ENCODE peak calls at places on chromosomes 13 and 19, in seven cellular contexts. One of them, this sample, is unnamed.
A peak's percentile ranks its signal among the peaks of the same experiment; 100 is the strongest.

GRCh38 chr19:5104871-5105351 is 136.0 kb downstream of the KDM4B start:
- DNase-seq in stimulated activated CD4-positive, alpha-beta T cell treated with anti-CD3 and anti-CD28 coated beads, Interleukin-4, amount 100 ng/mL, for 24 hours: no peak
- DNase-seq in fibroblast of mammary gland: no peak
- DNase-seq in ecto neural progenitor cell: no peak
- DNase-seq in Ammon's horn: no peak
- DNase-seq in HL-60: no peak
- DNase-seq in stimulated activated CD8-positive, alpha-beta memory T cell treated with anti-CD3 and anti-CD28 coated beads, Interleukin-4, amount 100 ng/mL, for 1 hour: no peak
- DNase-seq in this sample: no peak

GRCh38 chr13:110017379-110017778 is 231.0 kb upstream of the IRS2 start:
- DNase-seq in stimulated activated CD4-positive, alpha-beta T cell treated with anti-CD3 and anti-CD28 coated beads, Interleukin-4, amount 100 ng/mL, for 24 hours: no peak
- DNase-seq in fibroblast of mammary gland: peak; percentile 93
- DNase-seq in ecto neural progenitor cell: no peak
- DNase-seq in Ammon's horn: no peak
- DNase-seq in HL-60: no peak
- DNase-seq in stimulated activated CD8-positive, alpha-beta memory T cell treated with anti-CD3 and anti-CD28 coated beads, Interleukin-4, amount 100 ng/mL, for 1 hour: no peak
- DNase-seq in this sample: peak; percentile 45

GRCh38 chr13:52845334-52845761 is 3.1 kb downstream of the PCDH8 start:
- DNase-seq in stimulated activated CD4-positive, alpha-beta T cell treated with anti-CD3 and anti-CD28 coated beads, Interleukin-4, amount 100 ng/mL, for 24 hours: no peak
- DNase-seq in fibroblast of mammary gland: no peak
- DNase-seq in ecto neural progenitor cell: peak; percentile 69
- DNase-seq in Ammon's horn: no peak
- DNase-seq in HL-60: no peak
- DNase-seq in stimulated activated CD8-positive, alpha-beta memory T cell treated with anti-CD3 and anti-CD28 coated beads, Interleukin-4, amount 100 ng/mL, for 1 hour: no peak
- DNase-seq in this sample: no peak

GRCh38 chr19:5124111-5124855 is 155.4 kb downstream of the KDM4B start:
- DNase-seq in stimulated activated CD4-positive, alpha-beta T cell treated with anti-CD3 and anti-CD28 coated beads, Interleukin-4, amount 100 ng/mL, for 24 hours: no peak
- DNase-seq in fibroblast of mammary gland: no peak
- DNase-seq in ecto neural progenitor cell: no peak
- DNase-seq in Ammon's horn: no peak
- DNase-seq in HL-60: no peak
- DNase-seq in stimulated activated CD8-positive, alpha-beta memory T cell treated with anti-CD3 and anti-CD28 coated beads, Interleukin-4, amount 100 ng/mL, for 1 hour: no peak
- DNase-seq in this sample: no peak

GRCh38 chr19:36151144-36152051 is 849 bp downstream of the COX7A1 start:
- DNase-seq in stimulated activated CD4-positive, alpha-beta T cell treated with anti-CD3 and anti-CD28 coated beads, Interleukin-4, amount 100 ng/mL, for 24 hours: no peak
- DNase-seq in fibroblast of mammary gland: no peak
- DNase-seq in ecto neural progenitor cell: no peak
- DNase-seq in Ammon's horn: no peak
- DNase-seq in HL-60: no peak
- DNase-seq in stimulated activated CD8-positive, alpha-beta memory T cell treated with anti-CD3 and anti-CD28 coated beads, Interleukin-4, amount 100 ng/mL, for 1 hour: no peak
- DNase-seq in this sample: no peak

GRCh38 chr19:13781547-13781946 is 7.3 kb downstream of the C19orf53 start:
- DNase-seq in stimulated activated CD4-positive, alpha-beta T cell treated with anti-CD3 and anti-CD28 coated beads, Interleukin-4, amount 100 ng/mL, for 24 hours: no peak
- DNase-seq in fibroblast of mammary gland: peak; percentile 83
- DNase-seq in ecto neural progenitor cell: peak; percentile 77
- DNase-seq in Ammon's horn: no peak
- DNase-seq in HL-60: no peak
- DNase-seq in stimulated activated CD8-positive, alpha-beta memory T cell treated with anti-CD3 and anti-CD28 coated beads, Interleukin-4, amount 100 ng/mL, for 1 hour: no peak
- DNase-seq in this sample: no peak

GRCh38 chr13:99339736-99340392 is 32.7 kb upstream of the GPR183 start:
- DNase-seq in stimulated activated CD4-positive, alpha-beta T cell treated with anti-CD3 and anti-CD28 coated beads, Interleukin-4, amount 100 ng/mL, for 24 hours: peak; percentile 58
- DNase-seq in fibroblast of mammary gland: peak; percentile 64
- DNase-seq in ecto neural progenitor cell: no peak
- DNase-seq in Ammon's horn: no peak
- DNase-seq in HL-60: peak; percentile 68
- DNase-seq in stimulated activated CD8-positive, alpha-beta memory T cell treated with anti-CD3 and anti-CD28 coated beads, Interleukin-4, amount 100 ng/mL, for 1 hour: no peak
- DNase-seq in this sample: no peak

GRCh38 chr13:30319703-30320102 is 12.4 kb upstream of the KATNAL1 start:
- DNase-seq in stimulated activated CD4-positive, alpha-beta T cell treated with anti-CD3 and anti-CD28 coated beads, Interleukin-4, amount 100 ng/mL, for 24 hours: no peak
- DNase-seq in fibroblast of mammary gland: no peak
- DNase-seq in ecto neural progenitor cell: no peak
- DNase-seq in Ammon's horn: peak; percentile 77
- DNase-seq in HL-60: no peak
- DNase-seq in stimulated activated CD8-positive, alpha-beta memory T cell treated with anti-CD3 and anti-CD28 coated beads, Interleukin-4, amount 100 ng/mL, for 1 hour: no peak
- DNase-seq in this sample: no peak

GRCh38 chr19:42078058-42078457 is 2.1 kb downstream of the ZNF574 start:
- DNase-seq in stimulated activated CD4-positive, alpha-beta T cell treated with anti-CD3 and anti-CD28 coated beads, Interleukin-4, amount 100 ng/mL, for 24 hours: no peak
- DNase-seq in fibroblast of mammary gland: no peak
- DNase-seq in ecto neural progenitor cell: no peak
- DNase-seq in Ammon's horn: no peak
- DNase-seq in HL-60: no peak
- DNase-seq in stimulated activated CD8-positive, alpha-beta memory T cell treated with anti-CD3 and anti-CD28 coated beads, Interleukin-4, amount 100 ng/mL, for 1 hour: no peak
- DNase-seq in this sample: no peak

GRCh38 chr19:44401108-44401786 is at the start of gene ZNF285:
- DNase-seq in stimulated activated CD4-positive, alpha-beta T cell treated with anti-CD3 and anti-CD28 coated beads, Interleukin-4, amount 100 ng/mL, for 24 hours: peak; percentile 76
- DNase-seq in fibroblast of mammary gland: peak; percentile 98
- DNase-seq in ecto neural progenitor cell: peak; percentile 96
- DNase-seq in Ammon's horn: peak; percentile 91
- DNase-seq in HL-60: peak; percentile 94
- DNase-seq in stimulated activated CD8-positive, alpha-beta memory T cell treated with anti-CD3 and anti-CD28 coated beads, Interleukin-4, amount 100 ng/mL, for 1 hour: peak; percentile 57
- DNase-seq in this sample: peak; percentile 82

GRCh38 chr13:71864981-71865857 is 1.8 kb downstream of the DACH1 start:
- DNase-seq in stimulated activated CD4-positive, alpha-beta T cell treated with anti-CD3 and anti-CD28 coated beads, Interleukin-4, amount 100 ng/mL, for 24 hours: no peak
- DNase-seq in fibroblast of mammary gland: no peak
- DNase-seq in ecto neural progenitor cell: peak; percentile 77
- DNase-seq in Ammon's horn: peak; percentile 14
- DNase-seq in HL-60: peak; percentile 67
- DNase-seq in stimulated activated CD8-positive, alpha-beta memory T cell treated with anti-CD3 and anti-CD28 coated beads, Interleukin-4, amount 100 ng/mL, for 1 hour: no peak
- DNase-seq in this sample: peak; percentile 51

GRCh38 chr19:54905908-54906511 is at the start of gene NCR1:
- DNase-seq in stimulated activated CD4-positive, alpha-beta T cell treated with anti-CD3 and anti-CD28 coated beads, Interleukin-4, amount 100 ng/mL, for 24 hours: no peak
- DNase-seq in fibroblast of mammary gland: no peak
- DNase-seq in ecto neural progenitor cell: no peak
- DNase-seq in Ammon's horn: no peak
- DNase-seq in HL-60: no peak
- DNase-seq in stimulated activated CD8-positive, alpha-beta memory T cell treated with anti-CD3 and anti-CD28 coated beads, Interleukin-4, amount 100 ng/mL, for 1 hour: peak; percentile 17
- DNase-seq in this sample: no peak

GRCh38 chr19:18319591-18320135 is 3.2 kb downstream of the LSM4 start:
- DNase-seq in stimulated activated CD4-positive, alpha-beta T cell treated with anti-CD3 and anti-CD28 coated beads, Interleukin-4, amount 100 ng/mL, for 24 hours: no peak
- DNase-seq in fibroblast of mammary gland: no peak
- DNase-seq in ecto neural progenitor cell: no peak
- DNase-seq in Ammon's horn: no peak
- DNase-seq in HL-60: no peak
- DNase-seq in stimulated activated CD8-positive, alpha-beta memory T cell treated with anti-CD3 and anti-CD28 coated beads, Interleukin-4, amount 100 ng/mL, for 1 hour: no peak
- DNase-seq in this sample: no peak